ENCODE peak calls at places on chromosomes 3 and 15, in seven cellular contexts. One of them, this sample, is unnamed.

GRCh38 chr15:52134502-52135144 is 22.0 kb upstream of the BCL2L10 start:
- DNase-seq in fibroblast of lung: no peak
- DNase-seq in lower lobe of right lung: no peak
- DNase-seq in mammary epithelial cell: no peak
- DNase-seq in fibroblast of mammary gland: no peak
- DNase-seq in GM23338: no peak
- DNase-seq in AG09309: no peak
- DNase-seq in this sample: no peak

GRCh38 chr3:123993818-123994217 is 1.9 kb upstream of the ROPN1 start:
- DNase-seq in fibroblast of lung: no peak
- DNase-seq in lower lobe of right lung: no peak
- DNase-seq in mammary epithelial cell: no peak
- DNase-seq in fibroblast of mammary gland: no peak
- DNase-seq in GM23338: no peak
- DNase-seq in AG09309: no peak
- DNase-seq in this sample: no peak

GRCh38 chr3:139117136-139117675 is 72.5 kb upstream of the PRR23C start:
- DNase-seq in fibroblast of lung: peak
- DNase-seq in lower lobe of right lung: no peak
- DNase-seq in mammary epithelial cell: peak
- DNase-seq in fibroblast of mammary gland: peak
- DNase-seq in GM23338: no peak
- DNase-seq in AG09309: peak
- DNase-seq in this sample: no peak

GRCh38 chr15:71275098-71275497 is 159.8 kb downstream of the THSD4 start:
- DNase-seq in fibroblast of lung: peak
- DNase-seq in lower lobe of right lung: no peak
- DNase-seq in mammary epithelial cell: peak
- DNase-seq in fibroblast of mammary gland: peak
- DNase-seq in GM23338: no peak
- DNase-seq in AG09309: peak
- DNase-seq in this sample: no peak

GRCh38 chr15:40481671-40482070 is 10.9 kb downstream of the CHST14 start:
- DNase-seq in fibroblast of lung: no peak
- DNase-seq in lower lobe of right lung: no peak
- DNase-seq in mammary epithelial cell: no peak
- DNase-seq in fibroblast of mammary gland: no peak
- DNase-seq in GM23338: no peak
- DNase-seq in AG09309: no peak
- DNase-seq in this sample: no peak

GRCh38 chr15:57522148-57522547 is 69.6 kb upstream of the MYZAP start:
- DNase-seq in fibroblast of lung: no peak
- DNase-seq in lower lobe of right lung: no peak
- DNase-seq in mammary epithelial cell: no peak
- DNase-seq in fibroblast of mammary gland: no peak
- DNase-seq in GM23338: no peak
- DNase-seq in AG09309: no peak
- DNase-seq in this sample: no peak

GRCh38 chr3:79766474-79767193 is 1.2 kb downstream of the ROBO1 start:
- DNase-seq in fibroblast of lung: peak
- DNase-seq in lower lobe of right lung: no peak
- DNase-seq in mammary epithelial cell: no peak
- DNase-seq in fibroblast of mammary gland: no peak
- DNase-seq in GM23338: peak
- DNase-seq in AG09309: no peak
- DNase-seq in this sample: no peak

GRCh38 chr3:27666708-27667107 is 55.4 kb downstream of the EOMES start:
- DNase-seq in fibroblast of lung: peak
- DNase-seq in lower lobe of right lung: peak
- DNase-seq in mammary epithelial cell: no peak
- DNase-seq in fibroblast of mammary gland: peak
- DNase-seq in GM23338: peak
- DNase-seq in AG09309: peak
- DNase-seq in this sample: no peak

GRCh38 chr3:37174532-37175126 is at the start of gene LRRFIP2:
- DNase-seq in fibroblast of lung: peak
- DNase-seq in lower lobe of right lung: no peak
- DNase-seq in mammary epithelial cell: peak
- DNase-seq in fibroblast of mammary gland: peak
- DNase-seq in GM23338: no peak
- DNase-seq in AG09309: no peak
- DNase-seq in this sample: peak

GRCh38 chr3:113111308-113111707 is 100.0 kb upstream of the BOC start:
- DNase-seq in fibroblast of lung: no peak
- DNase-seq in lower lobe of right lung: no peak
- DNase-seq in mammary epithelial cell: peak
- DNase-seq in fibroblast of mammary gland: peak
- DNase-seq in GM23338: no peak
- DNase-seq in AG09309: no peak
- DNase-seq in this sample: no peak

GRCh38 chr3:59502806-59503205 is 453.0 kb upstream of the CFAP20DC start:
- DNase-seq in fibroblast of lung: peak
- DNase-seq in lower lobe of right lung: no peak
- DNase-seq in mammary epithelial cell: peak
- DNase-seq in fibroblast of mammary gland: peak
- DNase-seq in GM23338: no peak
- DNase-seq in AG09309: peak
- DNase-seq in this sample: no peak

GRCh38 chr15:87753539-87753938 is 503.0 kb downstream of the NTRK3 start:
- DNase-seq in fibroblast of lung: no peak
- DNase-seq in lower lobe of right lung: no peak
- DNase-seq in mammary epithelial cell: no peak
- DNase-seq in fibroblast of mammary gland: no peak
- DNase-seq in GM23338: peak
- DNase-seq in AG09309: no peak
- DNase-seq in this sample: no peak
- TF ChIP-seq CTCF in fibroblast of lung: no peak
- TF ChIP-seq CTCF in lower lobe of right lung: no peak
- TF ChIP-seq CTCF in mammary epithelial cell: no peak
- TF ChIP-seq CTCF in fibroblast of mammary gland: no peak
- TF ChIP-seq CTCF in GM23338: peak
- TF ChIP-seq CTCF in AG09309: no peak
- TF ChIP-seq CTCF in this sample: no peak

DNA sequence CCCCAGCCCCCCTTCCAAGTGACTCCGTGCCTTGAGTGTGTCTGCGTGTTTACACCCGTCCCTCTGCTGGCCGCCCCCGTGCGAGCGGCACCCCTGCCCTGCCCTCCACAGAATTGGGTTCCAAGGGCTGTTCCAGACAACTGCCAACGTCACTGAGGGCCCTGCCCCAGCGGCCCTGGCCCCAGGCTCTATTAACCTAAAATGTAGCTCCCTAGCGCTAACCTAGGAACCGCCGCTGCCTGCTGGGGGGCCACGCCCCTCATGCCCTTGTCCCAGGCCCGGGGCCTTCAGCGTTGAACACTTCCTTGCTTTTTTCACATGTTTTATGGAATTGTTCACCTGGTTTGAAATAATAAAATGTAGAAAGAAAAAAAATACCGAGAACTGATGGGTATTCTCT is 10.0 kb upstream of the SEMA3B start:
- DNase-seq in fibroblast of lung: no peak
- DNase-seq in lower lobe of right lung: no peak
- DNase-seq in mammary epithelial cell: no peak
- DNase-seq in fibroblast of mammary gland: no peak
- DNase-seq in GM23338: no peak
- DNase-seq in AG09309: no peak
- DNase-seq in this sample: no peak
- TF ChIP-seq CTCF in fibroblast of lung: no peak
- TF ChIP-seq CTCF in lower lobe of right lung: no peak
- TF ChIP-seq CTCF in mammary epithelial cell: no peak
- TF ChIP-seq CTCF in fibroblast of mammary gland: no peak
- TF ChIP-seq CTCF in GM23338: no peak
- TF ChIP-seq CTCF in AG09309: no peak
- TF ChIP-seq CTCF in this sample: no peak

DNA sequence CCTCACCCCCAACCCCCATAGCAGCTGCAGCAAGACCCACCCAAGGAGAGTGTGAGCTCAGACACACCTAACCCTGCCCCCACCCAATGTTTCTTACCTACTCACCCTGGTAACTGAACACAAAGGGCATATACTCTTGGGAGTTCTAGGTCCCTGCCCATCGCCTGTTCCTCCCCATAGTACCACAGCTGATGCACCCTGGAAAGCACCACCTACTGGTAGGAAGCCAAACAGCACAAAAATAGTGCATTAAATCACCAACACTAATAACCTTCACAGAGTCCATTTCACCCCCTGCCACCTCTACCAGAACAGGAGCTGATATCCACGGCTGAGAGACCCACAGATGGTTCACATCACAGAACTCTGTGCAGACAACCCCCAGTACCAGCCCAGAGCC is 245.2 kb downstream of the EFHB start:
- DNase-seq in fibroblast of lung: no peak
- DNase-seq in lower lobe of right lung: no peak
- DNase-seq in mammary epithelial cell: no peak
- DNase-seq in fibroblast of mammary gland: no peak
- DNase-seq in GM23338: peak
- DNase-seq in AG09309: no peak
- DNase-seq in this sample: no peak
- TF ChIP-seq CTCF in fibroblast of lung: no peak
- TF ChIP-seq CTCF in lower lobe of right lung: no peak
- TF ChIP-seq CTCF in mammary epithelial cell: no peak
- TF ChIP-seq CTCF in fibroblast of mammary gland: no peak
- TF ChIP-seq CTCF in GM23338: peak
- TF ChIP-seq CTCF in AG09309: no peak
- TF ChIP-seq CTCF in this sample: no peak

DNA sequence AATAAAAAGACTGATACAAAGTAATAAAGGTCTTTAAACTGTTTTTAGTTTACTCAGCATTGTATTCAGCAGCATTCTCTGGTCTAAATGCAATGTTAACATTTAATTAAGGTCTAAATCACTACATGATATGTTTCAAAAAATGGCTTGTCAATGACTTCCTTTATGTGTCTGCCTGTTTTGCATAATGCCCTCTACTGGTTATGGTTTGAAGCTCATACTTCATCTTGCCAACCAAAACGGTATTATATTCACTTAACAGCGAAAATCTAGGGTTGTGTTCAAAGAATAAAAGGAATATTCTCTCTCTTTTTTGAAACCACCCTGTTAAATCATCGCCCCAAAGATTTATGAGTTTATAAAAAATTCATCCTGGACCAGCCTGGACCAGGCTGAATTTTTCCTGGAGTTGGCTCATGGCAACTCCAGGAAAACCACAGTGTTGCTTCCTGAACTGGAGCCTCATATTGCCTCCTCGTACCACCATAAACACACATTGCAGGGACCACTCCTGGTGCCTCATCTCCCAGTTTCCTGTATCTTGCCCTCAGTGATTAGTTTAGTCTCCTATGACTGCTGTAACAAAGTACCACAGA is 6.7 kb upstream of the NCEH1 start:
- DNase-seq in fibroblast of lung: no peak
- DNase-seq in lower lobe of right lung: no peak
- DNase-seq in mammary epithelial cell: no peak
- DNase-seq in fibroblast of mammary gland: peak
- DNase-seq in GM23338: no peak
- DNase-seq in AG09309: no peak
- DNase-seq in this sample: no peak
- TF ChIP-seq CTCF in fibroblast of lung: peak
- TF ChIP-seq CTCF in lower lobe of right lung: no peak
- TF ChIP-seq CTCF in mammary epithelial cell: peak
- TF ChIP-seq CTCF in fibroblast of mammary gland: peak
- TF ChIP-seq CTCF in GM23338: no peak
- TF ChIP-seq CTCF in AG09309: peak
- TF ChIP-seq CTCF in this sample: no peak

GRCh38 chr3:127628788-127629456 is at the start of gene PODXL2:
- DNase-seq in fibroblast of lung: peak
- DNase-seq in lower lobe of right lung: peak
- DNase-seq in mammary epithelial cell: peak
- DNase-seq in fibroblast of mammary gland: peak
- DNase-seq in GM23338: peak
- DNase-seq in AG09309: no peak
- DNase-seq in this sample: peak
- TF ChIP-seq CTCF in fibroblast of lung: no peak
- TF ChIP-seq CTCF in lower lobe of right lung: no peak
- TF ChIP-seq CTCF in mammary epithelial cell: no peak
- TF ChIP-seq CTCF in fibroblast of mammary gland: no peak
- TF ChIP-seq CTCF in GM23338: no peak
- TF ChIP-seq CTCF in AG09309: no peak
- TF ChIP-seq CTCF in this sample: no peak

GRCh38 chr15:25437751-25438600 is 848 bp downstream of the UBE3A start:
- DNase-seq in fibroblast of lung: peak
- DNase-seq in lower lobe of right lung: peak
- DNase-seq in mammary epithelial cell: peak
- DNase-seq in fibroblast of mammary gland: peak
- DNase-seq in GM23338: peak
- DNase-seq in AG09309: no peak
- DNase-seq in this sample: peak
- TF ChIP-seq CTCF in fibroblast of lung: no peak
- TF ChIP-seq CTCF in lower lobe of right lung: peak
- TF ChIP-seq CTCF in mammary epithelial cell: no peak
- TF ChIP-seq CTCF in fibroblast of mammary gland: no peak
- TF ChIP-seq CTCF in GM23338: peak
- TF ChIP-seq CTCF in AG09309: peak
- TF ChIP-seq CTCF in this sample: peak

GRCh38 chr15:41877631-41878354 is 16.1 kb downstream of the SPTBN5 start:
- DNase-seq in fibroblast of lung: no peak
- DNase-seq in lower lobe of right lung: no peak
- DNase-seq in mammary epithelial cell: no peak
- DNase-seq in fibroblast of mammary gland: no peak
- DNase-seq in GM23338: peak
- DNase-seq in AG09309: no peak
- DNase-seq in this sample: no peak
- TF ChIP-seq CTCF in fibroblast of lung: no peak
- TF ChIP-seq CTCF in lower lobe of right lung: no peak
- TF ChIP-seq CTCF in mammary epithelial cell: no peak
- TF ChIP-seq CTCF in fibroblast of mammary gland: no peak
- TF ChIP-seq CTCF in GM23338: peak
- TF ChIP-seq CTCF in AG09309: no peak
- TF ChIP-seq CTCF in this sample: no peak

GRCh38 chr3:28859897-28860296 is 421.0 kb upstream of the RBMS3 start:
- DNase-seq in fibroblast of lung: no peak
- DNase-seq in lower lobe of right lung: no peak
- DNase-seq in mammary epithelial cell: no peak
- DNase-seq in fibroblast of mammary gland: no peak
- DNase-seq in GM23338: no peak
- DNase-seq in AG09309: no peak
- DNase-seq in this sample: no peak
- TF ChIP-seq CTCF in fibroblast of lung: no peak
- TF ChIP-seq CTCF in lower lobe of right lung: no peak
- TF ChIP-seq CTCF in mammary epithelial cell: no peak
- TF ChIP-seq CTCF in fibroblast of mammary gland: no peak
- TF ChIP-seq CTCF in GM23338: no peak
- TF ChIP-seq CTCF in AG09309: no peak
- TF ChIP-seq CTCF in this sample: no peak

This sample was measured in GM10248.